ENCODE peak calls at places on chromosomes 5 and 9, in six cellular contexts. V is choroid plexus epithelial cell, S is GM12865, R is spleen, K is HepG2, E is foreskin fibroblast. X is an unnamed sample.

GRCh38 chr5:98638701-98639100 is 134.8 kb upstream of the RGMB start:
- DNase-seq in V (peak), S (no peak), E (peak), K (no peak), R (no peak), X (peak)

GRCh38 chr5:133775584-133776304 is 163.4 kb upstream of the FSTL4 start:
- DNase-seq in S (no peak), K (no peak), E (no peak), V (no peak), R (no peak), X (no peak)

GRCh38 chr9:112487008-112487798 is 576 bp downstream of the KIAA1958 start:
- DNase-seq in R (peak), V (peak), K (peak), S (peak), E (peak), X (no peak)

GRCh38 chr5:72816297-72817075 is at the start of gene TNPO1:
- DNase-seq in V (peak), S (peak), R (peak), K (peak), E (peak), X (peak)

GRCh38 chr5:176595386-176595943 is 14.5 kb downstream of the GPRIN1 start:
- DNase-seq in V (no peak), S (no peak), K (no peak), E (no peak), R (no peak), X (no peak)

GRCh38 chr5:109529520-109529919 is 119.7 kb upstream of the PJA2 start:
- DNase-seq in E (peak), K (no peak), S (no peak), V (peak), R (no peak), X (no peak)

GRCh38 chr5:155735388-155735787 is 591.6 kb upstream of the SGCD start:
- DNase-seq in S (no peak), V (no peak), R (no peak), K (no peak), E (no peak), X (no peak)

GRCh38 chr9:26058111-26058895 is 380.1 kb upstream of the TUSC1 start:
- DNase-seq in V (peak), R (no peak), K (no peak), S (no peak), E (no peak), X (no peak)

GRCh38 chr5:159341914-159342313 is 11.6 kb upstream of the IL12B start:
- DNase-seq in S (no peak), V (peak), K (peak), E (peak), R (peak), X (peak)

GRCh38 chr5:95966005-95966404 is 4.4 kb upstream of the ELL2 start:
- DNase-seq in E (no peak), V (no peak), S (no peak), R (no peak), K (peak), X (no peak)

GRCh38 chr9:2568689-2569088 is 52.9 kb upstream of the VLDLR start:
- DNase-seq in K (peak), E (no peak), S (no peak), R (no peak), V (no peak), X (no peak)

GRCh38 chr5:96177303-96177869 is 215.7 kb upstream of the ELL2 start:
- DNase-seq in V (peak), K (peak), R (no peak), E (peak), S (peak), X (peak)

GRCh38 chr5:68661237-68661636 is 432.6 kb upstream of the SLC30A5 start:
- DNase-seq in E (peak), K (peak), V (peak), R (no peak), S (peak), X (no peak)

GRCh38 chr9:94746541-94747505 is 20.3 kb downstream of the AOPEP start:
- DNase-seq in E (no peak), V (no peak), S (no peak), R (no peak), K (peak), X (no peak)

GRCh38 chr9:2144619-2145018 is 129.5 kb downstream of the SMARCA2 start:
- DNase-seq in V (no peak), E (no peak), R (no peak), K (no peak), S (no peak), X (no peak)

GRCh38 chr5:2471152-2471879 is 280.2 kb downstream of the IRX2 start:
- DNase-seq in K (no peak), V (no peak), R (no peak), S (no peak), E (no peak), X (no peak)

GRCh38 chr5:137201876-137202275 is 297.2 kb downstream of the SPOCK1 start:
- DNase-seq in R (no peak), K (no peak), V (peak), S (no peak), E (peak), X (peak)

GRCh38 chr5:108762660-108763059 is 15.0 kb downstream of the FER start:
- DNase-seq in R (no peak), K (no peak), V (no peak), S (no peak), E (no peak), X (no peak)

GRCh38 chr5:115785395-115786009 is 31.0 kb downstream of the CDO1 start:
- DNase-seq in S (no peak), R (no peak), V (peak), K (no peak), E (no peak), X (no peak)

GRCh38 chr5:159904874-159905273 is 11.4 kb upstream of the ADRA1B start:
- DNase-seq in R (no peak), S (no peak), E (no peak), V (no peak), K (no peak), X (no peak)

GRCh38 chr5:179668404-179668803 is 12.4 kb downstream of the CBY3 start:
- DNase-seq in E (peak), V (peak), K (peak), R (no peak), S (peak), X (no peak)

GRCh38 chr9:16501098-16501663 is 369.3 kb downstream of the BNC2 start:
- DNase-seq in V (peak), E (peak), K (no peak), R (no peak), S (no peak), X (no peak)

GRCh38 chr9:34267660-34268059 is 61.4 kb downstream of the KIF24 start:
- DNase-seq in S (no peak), K (no peak), R (no peak), V (no peak), E (no peak), X (no peak)

GRCh38 chr5:73454379-73455036 is 5.9 kb upstream of the FOXD1 start:
- DNase-seq in S (peak), E (no peak), R (no peak), V (peak), K (peak), X (no peak)

GRCh38 chr9:32705059-32705458 is 69.6 kb upstream of the TAF1L start:
- DNase-seq in E (no peak), R (no peak), K (no peak), S (no peak), V (peak), X (no peak)

GRCh38 chr9:105024529-105024928 is 96.6 kb upstream of the ABCA1 start:
- DNase-seq in K (no peak), V (no peak), R (no peak), S (no peak), E (no peak), X (no peak)

GRCh38 chr9:3732077-3733038 is 206.6 kb upstream of the RFX3 start:
- DNase-seq in E (peak), R (no peak), V (peak), S (peak), K (peak), X (peak)

GRCh38 chr9:88706193-88707112 is 171.5 kb downstream of the NXNL2 start:
- DNase-seq in V (no peak), E (no peak), K (peak), S (no peak), R (no peak), X (no peak)

GRCh38 chr9:130042406-130042930 is 521 bp downstream of the FNBP1 start:
- DNase-seq in E (no peak), V (no peak), S (peak), R (peak), K (no peak), X (no peak)

DNA sequence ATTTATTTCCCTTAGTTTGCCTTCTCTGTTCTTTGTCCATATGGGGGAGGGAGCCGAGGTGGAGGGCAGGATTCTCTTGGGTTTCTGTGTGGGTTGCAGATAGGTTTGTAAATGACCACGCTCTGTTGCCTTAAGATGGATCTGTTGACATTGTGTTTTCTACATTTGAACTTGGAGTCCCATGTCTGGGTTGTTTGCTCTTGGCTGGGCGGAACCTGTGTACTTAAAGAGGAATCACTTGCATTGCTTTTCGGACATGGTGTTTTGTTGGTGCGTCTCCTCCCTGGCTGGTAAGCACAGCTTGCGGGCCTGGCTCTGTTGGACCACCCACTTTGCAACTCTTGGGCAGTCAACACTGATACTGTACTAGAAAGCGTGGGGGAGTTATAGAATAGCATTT is 45.9 kb downstream of the EHMT1 start:
- DNase-seq in R (no peak), K (peak), V (peak), S (no peak), E (no peak), X (no peak)
- H3K4me3 ChIP-seq in R (no peak), K (no peak), V (no peak), S (no peak), E (no peak), X (no peak)

GRCh38 chr5:140635291-140636257 is 2.6 kb upstream of the CD14 start:
- DNase-seq in E (no peak), R (no peak), K (peak), V (no peak), S (no peak), X (no peak)
- TF ChIP-seq CTCF in E (no peak), R (no peak), K (no peak), V (no peak), S (no peak), X (no peak)

GRCh38 chr5:10248378-10249260 is 1.1 kb downstream of the ATPSCKMT start:
- DNase-seq in S (peak), V (no peak), E (no peak), R (peak), K (no peak), X (no peak)

GRCh38 chr5:10249948-10250803 is at the start of gene CCT5:
- DNase-seq in E (peak), R (peak), S (peak), K (peak), V (peak), X (peak)

GRCh38 chr5:10253390-10253789 is 3.3 kb downstream of the CCT5 start:
- DNase-seq in V (no peak), S (no peak), R (no peak), E (no peak), K (no peak), X (no peak)

GRCh38 chr5:10250804-10251276 is 760 bp downstream of the CCT5 start:
- DNase-seq in S (peak), V (peak), K (no peak), R (no peak), E (peak), X (no peak)

GRCh38 chr5:10251409-10251808 is 1.3 kb downstream of the CCT5 start:
- DNase-seq in S (no peak), K (peak), V (no peak), R (no peak), E (no peak), X (no peak)
- H3K4me3 ChIP-seq in S (peak), K (peak), V (peak), R (peak), E (peak), X (peak)

GRCh38 chr9:76404401-76404800 is 10.2 kb upstream of the RFK start:
- DNase-seq in S (no peak), K (no peak), R (no peak), E (no peak), V (no peak), X (no peak)
- TF ChIP-seq CTCF in S (no peak), K (no peak), R (no peak), E (no peak), V (no peak), X (no peak)

GRCh38 chr9:14373319-14373632 is 59.3 kb upstream of the NFIB start:
- DNase-seq in S (no peak), V (peak), E (peak), R (no peak), K (no peak), X (no peak)
- H3K4me3 ChIP-seq in S (no peak), V (no peak), E (no peak), R (no peak), K (no peak), X (no peak)

GRCh38 chr5:174755103-174755502 is 30.7 kb downstream of the MSX2 start:
- DNase-seq in V (peak), E (no peak), K (no peak), S (no peak), R (no peak), X (no peak)
- TF ChIP-seq CTCF in V (peak), E (peak), K (no peak), S (no peak), R (no peak), X (peak)

GRCh38 chr9:114184071-114184470 is 28.7 kb downstream of the COL27A1 start:
- DNase-seq in R (peak), E (no peak), K (no peak), V (peak), S (no peak), X (no peak)

GRCh38 chr9:114186793-114187289 is 31.5 kb downstream of the COL27A1 start:
- DNase-seq in E (no peak), S (no peak), V (no peak), R (peak), K (no peak), X (no peak)

GRCh38 chr9:114184866-114185265 is 29.5 kb downstream of the COL27A1 start:
- DNase-seq in R (peak), E (no peak), V (no peak), K (no peak), S (no peak), X (no peak)

GRCh38 chr9:114185570-114185969 is 30.2 kb downstream of the COL27A1 start:
- DNase-seq in R (peak), E (no peak), K (no peak), V (no peak), S (no peak), X (no peak)

DNA sequence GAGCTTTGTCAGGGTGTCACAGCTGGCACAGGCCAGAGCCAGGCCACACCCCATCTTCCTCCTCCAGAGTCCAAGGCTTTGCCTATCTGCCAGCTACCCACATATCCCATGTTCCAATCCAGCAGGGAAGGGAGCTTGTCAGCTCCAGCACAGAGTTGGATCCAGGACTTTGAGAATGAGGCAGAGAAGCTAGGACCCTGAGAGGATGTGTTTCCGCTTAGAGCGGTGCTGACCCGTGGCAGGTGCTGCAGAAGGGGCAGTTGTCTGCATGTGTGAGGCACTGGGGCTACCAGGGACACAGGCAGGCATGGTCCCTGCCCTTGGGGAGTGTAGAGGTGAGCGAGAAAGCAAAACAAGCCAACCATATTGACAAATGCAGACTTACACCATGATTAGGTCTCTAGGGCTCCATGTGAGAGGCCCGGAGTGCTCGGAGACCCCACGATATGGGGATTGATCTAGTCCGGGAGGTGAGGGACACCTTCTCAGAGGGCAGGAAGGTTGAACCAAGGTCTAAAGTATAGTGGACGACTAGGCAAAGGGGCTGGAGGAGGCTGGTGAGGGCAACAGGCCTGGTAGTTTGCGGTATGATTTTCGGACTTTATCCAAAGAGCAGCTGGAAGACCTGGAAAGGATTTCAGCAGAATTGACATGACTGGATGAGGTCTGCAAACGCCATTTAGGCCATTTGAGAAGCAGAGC is 30.9 kb downstream of the COL27A1 start:
- DNase-seq in E (no peak), S (no peak), V (no peak), K (no peak), R (peak), X (no peak)
- H3K4me3 ChIP-seq in E (no peak), S (no peak), V (no peak), K (no peak), R (no peak), X (no peak)

DNA sequence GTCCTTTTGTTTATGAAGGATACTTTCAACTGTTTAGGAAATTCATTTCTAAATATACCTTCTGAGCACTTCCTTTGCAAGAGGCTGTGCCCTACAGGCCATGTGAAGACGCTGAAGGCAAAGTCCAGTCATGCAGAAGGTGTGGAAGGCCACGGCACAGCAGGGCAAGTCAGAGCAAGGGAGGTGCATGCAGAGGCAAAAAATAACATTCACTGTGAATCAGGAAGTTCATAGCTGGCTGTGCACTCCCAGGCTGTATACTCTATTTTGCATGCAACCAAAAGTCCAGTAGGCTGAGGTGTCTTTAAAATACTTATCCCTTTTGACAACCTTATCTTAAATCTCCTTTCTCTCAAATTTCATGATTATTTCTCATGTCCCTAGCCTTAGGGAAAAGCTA is 50.3 kb downstream of the GNAQ start:
- DNase-seq in R (peak), E (peak), S (peak), V (peak), K (no peak), X (no peak)
- TF ChIP-seq CTCF in R (no peak), E (no peak), S (no peak), V (peak), K (no peak), X (no peak)